ENCODE peak calls at places on chromosomes 12 and 14, in five cellular contexts. L, G, C, P and H are unnamed samples.

GRCh38 chr12:96141216-96141944 is 52.8 kb upstream of the ELK3 start:
- DNase-seq in L (no peak), G (no peak), C (peak), P (no peak), H (no peak)

GRCh38 chr12:75883241-75883640 is 148.3 kb downstream of the PHLDA1 start:
- DNase-seq in L (no peak), G (no peak), C (no peak), P (no peak), H (no peak)

GRCh38 chr14:77889971-77890442 is 90.1 kb downstream of the ADCK1 start:
- DNase-seq in L (no peak), G (no peak), C (peak), P (no peak), H (no peak)

GRCh38 chr12:1234073-1234472 is 243.1 kb downstream of the ERC1 start:
- DNase-seq in L (no peak), G (no peak), C (peak), P (no peak), H (no peak)

GRCh38 chr12:39618701-39619100 is 902 bp downstream of the ABCD2 start:
- DNase-seq in L (no peak), G (no peak), C (no peak), P (no peak), H (no peak)

GRCh38 chr14:20387577-20387976 is 25.7 kb downstream of the TEP1 start:
- DNase-seq in L (no peak), G (no peak), C (no peak), P (no peak), H (no peak)

GRCh38 chr14:51277753-51278415 is 37.8 kb downstream of the TMX1 start:
- DNase-seq in L (no peak), G (no peak), C (no peak), P (no peak), H (no peak)

GRCh38 chr12:42199007-42199406 is 39.0 kb downstream of the YAF2 start:
- DNase-seq in L (no peak), G (no peak), C (no peak), P (no peak), H (no peak)

GRCh38 chr12:88247241-88247643 is 105.1 kb downstream of the TMTC3 start:
- DNase-seq in L (no peak), G (no peak), C (peak), P (no peak), H (peak)

GRCh38 chr12:12724421-12725085 is 7.4 kb downstream of the CDKN1B start:
- DNase-seq in L (no peak), G (peak), C (no peak), P (no peak), H (peak)
- TF ChIP-seq POLR2A in L (peak), G (no peak), C (no peak), P (no peak), H (no peak)

GRCh38 chr12:53205747-53206146 is 1.3 kb downstream of the ITGB7 start:
- DNase-seq in L (peak), G (no peak), C (peak), P (no peak), H (no peak)
- TF ChIP-seq POLR2A in L (no peak), G (no peak), C (no peak), P (no peak), H (no peak)

GRCh38 chr12:50555471-50555885 is 50.7 kb downstream of the DIP2B start:
- DNase-seq in L (no peak), G (no peak), C (no peak), P (no peak), H (peak)

GRCh38 chr12:50554651-50555050 is 49.9 kb downstream of the DIP2B start:
- DNase-seq in L (no peak), G (no peak), C (no peak), P (no peak), H (peak)

GRCh38 chr12:50550530-50551223 is 45.9 kb downstream of the DIP2B start:
- DNase-seq in L (peak), G (no peak), C (no peak), P (no peak), H (peak)

GRCh38 chr12:50549885-50550284 is 45.1 kb downstream of the DIP2B start:
- DNase-seq in L (no peak), G (no peak), C (no peak), P (no peak), H (no peak)

GRCh38 chr12:50551866-50552265 is 47.1 kb downstream of the DIP2B start:
- DNase-seq in L (no peak), G (no peak), C (no peak), P (no peak), H (no peak)
- TF ChIP-seq POLR2A in L (no peak), G (no peak), C (no peak), P (no peak), H (no peak)

GRCh38 chr14:28779416-28779941 is 12.9 kb downstream of the FOXG1 start:
- DNase-seq in L (no peak), G (no peak), C (no peak), P (no peak), H (no peak)

GRCh38 chr14:28784262-28785021 is 17.9 kb downstream of the FOXG1 start:
- DNase-seq in L (no peak), G (no peak), C (no peak), P (no peak), H (no peak)

GRCh38 chr14:28783593-28784143 is 17.1 kb downstream of the FOXG1 start:
- DNase-seq in L (no peak), G (no peak), C (no peak), P (no peak), H (no peak)

GRCh38 chr14:28780843-28781503 is 14.4 kb downstream of the FOXG1 start:
- DNase-seq in L (no peak), G (no peak), C (no peak), P (no peak), H (no peak)

DNA sequence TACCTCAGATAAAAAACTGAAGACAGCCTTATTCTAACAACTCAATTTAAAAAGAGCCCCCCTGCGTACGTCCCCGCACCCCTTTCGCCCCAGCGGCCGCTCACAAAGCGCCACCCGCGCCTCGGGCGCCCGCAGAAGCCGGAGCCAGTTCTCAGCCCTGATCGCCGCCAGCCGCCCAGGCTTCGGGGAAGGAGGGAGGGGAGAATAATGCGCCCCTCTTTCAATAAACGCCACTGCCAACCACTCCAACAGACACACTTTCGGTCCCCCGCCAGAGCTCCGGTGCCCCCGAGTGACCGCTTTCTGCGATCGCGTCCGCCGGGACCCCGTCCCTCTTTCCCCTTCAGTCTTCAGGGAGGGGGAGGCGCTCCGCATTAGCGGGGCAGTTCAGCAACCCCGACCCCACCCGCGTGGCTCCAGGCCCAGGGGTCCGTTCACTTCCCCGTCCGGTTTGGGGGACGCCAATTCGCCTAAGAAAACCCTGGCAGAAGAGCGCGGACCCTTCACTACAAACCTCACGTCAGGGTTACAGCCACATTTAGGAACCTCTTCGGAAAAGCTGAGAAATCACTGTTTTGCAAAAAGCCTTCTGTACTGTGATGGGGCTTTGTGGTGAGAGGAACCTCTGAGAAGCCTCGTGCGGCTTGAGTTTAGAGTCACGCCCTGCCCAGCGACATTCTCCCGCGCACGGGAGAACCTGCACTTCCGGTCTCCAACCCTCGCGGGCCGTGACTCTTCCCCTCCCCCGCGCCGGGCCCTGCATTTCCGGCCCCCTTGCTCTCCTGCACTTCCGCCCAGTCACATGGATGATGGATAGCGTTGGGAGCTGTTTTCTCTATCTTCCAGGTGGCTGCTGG is 18.7 kb downstream of the FOXG1 start:
- DNase-seq in L (no peak), G (no peak), C (peak), P (no peak), H (no peak)
- TF ChIP-seq POLR2A in L (no peak), G (no peak), C (no peak), P (no peak), H (no peak)

DNA sequence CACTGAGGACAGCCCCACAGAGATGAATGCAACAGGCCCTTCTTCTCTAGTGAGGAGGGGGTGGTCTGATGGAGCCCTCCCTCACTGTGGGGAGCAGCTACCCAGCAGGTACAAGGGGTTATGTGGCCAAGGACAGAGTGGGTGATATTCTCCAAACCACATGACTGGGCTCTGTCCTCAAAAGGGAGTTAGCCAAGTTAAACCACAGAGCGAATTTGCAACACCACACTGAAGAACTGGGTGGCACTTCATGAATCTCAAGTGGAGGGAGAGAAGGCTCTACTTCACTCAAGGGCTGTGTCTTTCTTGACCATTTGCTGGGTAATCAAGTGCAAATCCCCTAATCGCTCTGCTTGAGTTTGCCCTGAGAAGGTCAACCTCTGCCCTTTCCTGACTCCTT is 12.5 kb downstream of the GPR68 start:
- DNase-seq in L (no peak), G (no peak), C (no peak), P (no peak), H (no peak)
- TF ChIP-seq POLR2A in L (no peak), G (no peak), C (no peak), P (no peak), H (no peak)

GRCh38 chr12:3076730-3077571 is at the start of gene TSPAN9:
- DNase-seq in L (peak), G (peak), C (peak), P (peak), H (peak)
- TF ChIP-seq POLR2A in L (peak), G (peak), C (peak), P (no peak), H (no peak)

GRCh38 chr12:113647048-113647447 is 175.4 kb upstream of the LHX5 start:
- DNase-seq in L (no peak), G (no peak), C (no peak), P (no peak), H (peak)
- TF ChIP-seq POLR2A in L (no peak), G (no peak), C (no peak), P (no peak), H (no peak)